ENCODE peak calls at places on chromosome 5, in four cellular contexts. M is hepatocyte; W is SK-N-SH; Z is CD8-positive, alpha-beta memory T cell. I is an unnamed sample.
A peak's percentile ranks its signal among the peaks of the same experiment; 100 is the strongest.

GRCh38 chr5:65480306-65480865 is 1.3 kb downstream of the ADAMTS6 start:
- DNase-seq in Z (peak; percentile 58), W (peak; percentile 34), M (peak; percentile 75), I (no peak)

GRCh38 chr5:53407373-53407772 is 73.1 kb upstream of the FST start:
- DNase-seq in Z (no peak), M (no peak), W (no peak), I (no peak)

GRCh38 chr5:129945031-129945430 is 40.8 kb downstream of the CHSY3 start:
- DNase-seq in Z (no peak), M (no peak), W (no peak), I (no peak)

GRCh38 chr5:21810737-21811316 is 1042.3 kb downstream of the CDH12 start:
- DNase-seq in W (no peak), Z (no peak), M (peak; percentile 18), I (no peak)

GRCh38 chr5:127885176-127885575 is 182.0 kb downstream of the CCDC192 start:
- DNase-seq in Z (no peak), M (no peak), W (no peak), I (no peak)

GRCh38 chr5:147467973-147468508 is 41.8 kb downstream of the DPYSL3 start:
- DNase-seq in M (no peak), Z (no peak), W (no peak), I (no peak)

GRCh38 chr5:54390015-54390414 is 65.5 kb upstream of the HSPB3 start:
- DNase-seq in W (no peak), M (peak; percentile 66), Z (no peak), I (no peak)

GRCh38 chr5:145856285-145856818 is 16.5 kb downstream of the GRXCR2 start:
- DNase-seq in W (no peak), M (peak; percentile 73), Z (no peak), I (peak; percentile 50)

GRCh38 chr5:168313596-168314204 is 22.3 kb downstream of the WWC1 start:
- DNase-seq in Z (no peak), W (no peak), M (peak; percentile 37), I (no peak)

GRCh38 chr5:102792705-102793104 is 37.6 kb downstream of the PAM start:
- DNase-seq in Z (no peak), W (no peak), M (no peak), I (no peak)

GRCh38 chr5:10626473-10627013 is 62.7 kb downstream of the ANKRD33B start:
- DNase-seq in Z (no peak), W (no peak), M (no peak), I (peak; percentile 33)

GRCh38 chr5:93078082-93079038 is 502.7 kb downstream of the NR2F1-AS1 start:
- DNase-seq in W (peak; percentile 29), Z (no peak), M (peak; percentile 74), I (no peak)

GRCh38 chr5:140214831-140215230 is 39.8 kb downstream of the CYSTM1 start:
- DNase-seq in M (no peak), Z (no peak), W (no peak), I (no peak)

GRCh38 chr5:141186897-141187512 is at the start of gene PCDHB9:
- DNase-seq in Z (no peak), W (peak; percentile 61), M (peak; percentile 21), I (peak; percentile 79)

GRCh38 chr5:168585119-168585912 is 6.1 kb upstream of the PANK3 start:
- DNase-seq in Z (no peak), W (peak; percentile 77), M (no peak), I (no peak)

GRCh38 chr5:69078921-69079537 is 14.8 kb upstream of the SLC30A5 start:
- DNase-seq in W (no peak), M (peak; percentile 12), Z (no peak), I (no peak)

GRCh38 chr5:176857514-176858273 is 41.5 kb downstream of the HK3 start:
- DNase-seq in Z (no peak), W (no peak), M (no peak), I (no peak)

GRCh38 chr5:102866315-102866693 is 111.2 kb downstream of the PAM start:
- DNase-seq in Z (no peak), M (no peak), W (no peak), I (no peak)

GRCh38 chr5:179373961-179374505 is 28.8 kb upstream of the ADAMTS2 start:
- DNase-seq in W (peak; percentile 17), M (no peak), Z (no peak), I (peak; percentile 32)

GRCh38 chr5:42840279-42840678 is 28.6 kb upstream of the SELENOP start:
- DNase-seq in W (no peak), Z (no peak), M (peak; percentile 66), I (no peak)

GRCh38 chr5:104913840-104914239 is 1351.3 kb upstream of the NUDT12 start:
- DNase-seq in Z (no peak), W (peak; percentile 45), M (no peak), I (no peak)

GRCh38 chr5:169416583-169417196 is 115.8 kb upstream of the SLIT3 start:
- DNase-seq in W (no peak), M (peak; percentile 21), Z (no peak), I (no peak)

GRCh38 chr5:140175367-140176027 is 509 bp downstream of the CYSTM1 start:
- DNase-seq in W (peak; percentile 83), M (peak; percentile 87), Z (peak; percentile 81), I (no peak)

GRCh38 chr5:156913719-156914370 is 49.2 kb downstream of the TIMD4 start:
- DNase-seq in W (no peak), Z (peak; percentile 51), M (no peak), I (peak; percentile 41)

GRCh38 chr5:111572561-111572960 is 60.2 kb upstream of the STARD4 start:
- DNase-seq in W (no peak), M (no peak), Z (no peak), I (no peak)

GRCh38 chr5:102801375-102801774 is 46.3 kb downstream of the PAM start:
- DNase-seq in M (no peak), Z (peak; percentile 57), W (no peak), I (no peak)

GRCh38 chr5:145341842-145342241 is 493.3 kb downstream of the PRELID2 start:
- DNase-seq in Z (no peak), M (no peak), W (no peak), I (no peak)

GRCh38 chr5:72281764-72282499 is 38.1 kb downstream of the MRPS27 start:
- DNase-seq in W (peak; percentile 45), Z (no peak), M (peak; percentile 47), I (no peak)

GRCh38 chr5:65163698-65164097 is 318.0 kb downstream of the ADAMTS6 start:
- DNase-seq in W (no peak), M (no peak), Z (no peak), I (no peak)

GRCh38 chr5:171309526-171310333 is 682 bp downstream of the TLX3 start:
- DNase-seq in M (no peak), Z (no peak), W (peak; percentile 80), I (peak; percentile 86)

GRCh38 chr5:171310816-171311697 is 2.0 kb downstream of the TLX3 start:
- DNase-seq in W (no peak), M (peak; percentile 45), Z (no peak), I (peak; percentile 89)

GRCh38 chr5:171309276-171309525 is 153 bp downstream of the TLX3 start:
- DNase-seq in W (no peak), Z (no peak), M (no peak), I (no peak)

GRCh38 chr5:171311698-171312083 is 2.6 kb downstream of the TLX3 start:
- DNase-seq in Z (no peak), M (no peak), W (no peak), I (peak; percentile 80)

DNA sequence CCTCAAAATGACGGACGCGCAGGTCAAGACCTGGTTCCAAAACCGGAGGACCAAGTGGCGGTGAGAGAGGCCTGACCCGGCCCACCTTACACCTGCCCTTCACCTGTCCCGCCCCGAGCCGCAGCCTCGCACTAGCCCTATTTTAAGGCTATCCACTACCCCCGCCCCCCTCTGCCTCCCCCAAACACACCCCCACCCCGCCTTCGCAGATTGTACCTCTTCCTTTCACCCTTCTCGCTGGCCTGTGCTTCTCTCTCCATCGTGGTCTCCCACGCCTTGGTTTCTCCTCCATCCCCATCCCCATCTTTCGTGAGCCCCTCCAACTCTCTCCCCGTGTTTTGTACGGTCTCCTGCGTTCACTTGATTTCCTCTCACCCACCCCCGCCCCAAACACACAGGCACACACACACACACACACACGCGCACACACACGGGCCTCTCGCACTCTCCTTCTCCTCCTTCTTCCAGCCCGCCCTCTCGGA is 1.3 kb downstream of the TLX3 start:
- DNase-seq in W (no peak), M (no peak), Z (no peak), I (no peak)
- H3K4me3 ChIP-seq in W (peak overlapping the region; percentile 86), M (no peak overlapping the region), Z (no peak overlapping the region), I (peak overlapping the region; percentile 10)

GRCh38 chr5:6716634-6717149 is 3.5 kb downstream of the TENT4A start:
- DNase-seq in Z (no peak), M (no peak), W (no peak), I (no peak)
- H3K36me3 ChIP-seq in Z (no peaks in the 10 kb centered on the region), M (no peaks in the 10 kb centered on the region), W (no peaks in the 10 kb centered on the region), I (peaks cover 2% of the 10 kb centered on the region)

GRCh38 chr5:86460519-86460918 is 157.2 kb upstream of the COX7C start:
- DNase-seq in Z (no peak), M (no peak), W (no peak), I (no peak)

GRCh38 chr5:86463339-86463738 is 154.4 kb upstream of the COX7C start:
- DNase-seq in W (peak; percentile 1), M (peak; percentile 20), Z (no peak), I (peak; percentile 69)

GRCh38 chr5:86465052-86465838 is 152.5 kb upstream of the COX7C start:
- DNase-seq in M (no peak), Z (no peak), W (no peak), I (no peak)

DNA sequence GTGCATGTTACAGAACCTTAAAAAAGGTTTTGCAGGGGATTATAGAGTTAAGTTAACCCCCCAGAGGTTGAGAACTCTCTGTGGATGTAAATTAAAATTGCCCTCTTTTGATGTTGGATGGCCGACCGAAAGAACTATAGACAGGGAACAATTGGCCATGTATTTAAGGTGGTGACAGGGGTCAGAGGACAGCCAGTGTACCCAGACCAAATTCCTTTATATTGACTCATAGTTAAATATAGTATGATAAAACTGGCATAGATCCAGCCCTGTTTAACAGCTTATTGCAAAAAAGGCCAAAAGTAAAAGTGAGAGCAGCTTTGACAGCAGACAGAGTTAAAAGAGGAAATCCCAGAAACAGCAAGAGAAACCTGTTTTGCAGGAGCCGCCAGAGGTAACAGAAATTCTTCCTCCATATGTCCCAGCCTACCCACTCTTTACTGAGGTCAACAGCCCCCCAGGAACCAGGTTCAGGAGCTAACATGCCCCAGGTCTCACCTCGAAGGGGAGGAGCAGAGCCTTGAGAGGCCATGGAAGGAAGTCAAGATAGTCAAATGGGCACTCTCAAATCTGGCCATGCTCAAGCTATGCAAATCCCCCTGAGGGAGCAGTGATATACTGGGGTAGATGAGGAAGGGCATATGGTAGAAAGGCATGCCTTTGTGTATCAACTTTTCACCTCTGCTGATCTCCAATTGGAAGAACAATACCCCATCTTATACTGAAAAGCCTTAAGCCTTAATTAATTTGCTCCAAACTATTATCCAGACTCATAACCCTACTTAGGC is 156.4 kb upstream of the COX7C start:
- DNase-seq in W (no peak), Z (no peak), M (peak; percentile 55), I (no peak)
- H3K4me3 ChIP-seq in W (no peak overlapping the region), Z (no peak overlapping the region), M (no peak overlapping the region), I (no peak overlapping the region)

DNA sequence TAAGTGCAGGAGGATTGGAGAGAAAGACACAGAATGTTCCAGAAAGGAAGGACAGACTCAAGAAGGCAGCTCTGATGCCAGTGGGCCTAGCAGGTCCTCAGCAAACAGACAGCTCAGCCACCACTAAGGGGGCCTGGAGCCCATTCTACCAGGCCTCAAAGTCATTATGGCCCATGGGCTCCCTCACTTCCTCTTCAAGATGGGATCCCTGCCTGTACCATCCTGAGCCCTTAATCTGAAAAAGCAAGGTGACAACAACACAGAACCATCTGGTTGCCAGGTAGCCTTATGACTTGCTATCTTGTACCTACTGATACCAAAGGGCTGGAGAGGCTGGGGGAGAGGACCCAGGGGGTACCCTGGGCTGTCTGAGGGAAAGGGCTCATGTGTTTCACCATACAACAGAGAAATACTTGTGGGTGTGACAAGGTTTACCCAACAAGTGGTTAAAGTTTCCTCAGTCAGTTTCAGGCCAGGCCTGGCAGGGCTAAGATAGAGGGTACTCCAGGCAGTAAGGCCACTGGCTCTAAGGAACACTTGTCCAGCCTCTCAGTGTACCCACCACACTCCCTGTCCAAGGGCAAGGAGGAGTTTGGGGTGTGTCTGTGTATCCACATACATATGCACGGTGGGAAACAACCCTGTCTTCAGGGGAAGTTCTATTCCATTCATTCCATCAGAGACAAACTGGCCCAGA is 30.7 kb downstream of the TCF7 start:
- DNase-seq in M (peak; percentile 2), W (no peak), Z (peak; percentile 44), I (no peak)
- H3K36me3 ChIP-seq in M (no peaks in the 10 kb centered on the region), W (peaks cover 33% of the 10 kb centered on the region), Z (peaks cover 70% of the 10 kb centered on the region), I (peaks cover 30% of the 10 kb centered on the region)

I was measured in H7.